ENCODE peak calls at places on chromosome 19, in four cellular contexts. One of them, this sample, is unnamed.

GRCh38 chr19:34416021-34416545 is 11.9 kb downstream of the PDCD2L start:
- DNase-seq in H1: no peak
- DNase-seq in GM12878: no peak
- DNase-seq in HepG2: no peak
- DNase-seq in this sample: no peak

GRCh38 chr19:33654840-33655508 is 33.2 kb downstream of the CHST8 start:
- DNase-seq in GM12878: no peak
- DNase-seq in H1: no peak
- DNase-seq in HepG2: no peak
- DNase-seq in this sample: no peak

GRCh38 chr19:16342002-16342715 is 17.5 kb downstream of the KLF2 start:
- DNase-seq in GM12878: peak
- DNase-seq in HepG2: no peak
- DNase-seq in H1: no peak
- DNase-seq in this sample: no peak

GRCh38 chr19:29858000-29858596 is 46.3 kb downstream of the CCNE1 start:
- DNase-seq in GM12878: no peak
- DNase-seq in HepG2: no peak
- DNase-seq in H1: peak
- DNase-seq in this sample: peak

GRCh38 chr19:14619404-14619803 is 36.5 kb downstream of the CLEC17A start:
- DNase-seq in HepG2: no peak
- DNase-seq in H1: no peak
- DNase-seq in GM12878: no peak
- DNase-seq in this sample: no peak

GRCh38 chr19:29934781-29935180 is 7.3 kb upstream of the URI1 start:
- DNase-seq in HepG2: no peak
- DNase-seq in H1: no peak
- DNase-seq in GM12878: no peak
- DNase-seq in this sample: no peak

GRCh38 chr19:28705008-28705407 is 507.9 kb downstream of the UQCRFS1 start:
- DNase-seq in HepG2: peak
- DNase-seq in H1: no peak
- DNase-seq in GM12878: no peak
- DNase-seq in this sample: no peak

GRCh38 chr19:23033721-23034120 is 30.7 kb upstream of the ZNF728 start:
- DNase-seq in HepG2: no peak
- DNase-seq in H1: peak
- DNase-seq in GM12878: no peak
- DNase-seq in this sample: no peak

GRCh38 chr19:13282486-13283065 is 132.4 kb downstream of the IER2 start:
- DNase-seq in HepG2: no peak
- DNase-seq in GM12878: no peak
- DNase-seq in H1: no peak
- DNase-seq in this sample: no peak

GRCh38 chr19:40508739-40509260 is 42.0 kb downstream of the SPTBN4 start:
- DNase-seq in GM12878: no peak
- DNase-seq in H1: no peak
- DNase-seq in HepG2: no peak
- DNase-seq in this sample: no peak

GRCh38 chr19:33639034-33639681 is 17.4 kb downstream of the CHST8 start:
- DNase-seq in H1: no peak
- DNase-seq in GM12878: no peak
- DNase-seq in HepG2: no peak
- DNase-seq in this sample: no peak

GRCh38 chr19:51407631-51408131 is 9.8 kb downstream of the SIGLEC10 start:
- DNase-seq in GM12878: no peak
- DNase-seq in HepG2: peak
- DNase-seq in H1: no peak
- DNase-seq in this sample: peak

GRCh38 chr19:11265785-11266236 is 3.5 kb upstream of the DOCK6 start:
- DNase-seq in GM12878: no peak
- DNase-seq in H1: no peak
- DNase-seq in HepG2: peak
- DNase-seq in this sample: no peak

GRCh38 chr19:11261902-11262839 is at the start of gene DOCK6:
- DNase-seq in HepG2: no peak
- DNase-seq in GM12878: no peak
- DNase-seq in H1: peak
- DNase-seq in this sample: peak

GRCh38 chr19:11265177-11265784 is 3.0 kb upstream of the DOCK6 start:
- DNase-seq in HepG2: no peak
- DNase-seq in H1: no peak
- DNase-seq in GM12878: no peak
- DNase-seq in this sample: no peak

GRCh38 chr19:11263726-11264125 is 1.4 kb upstream of the DOCK6 start:
- DNase-seq in GM12878: no peak
- DNase-seq in HepG2: no peak
- DNase-seq in H1: no peak
- DNase-seq in this sample: no peak

GRCh38 chr19:11264452-11265176 is 2.3 kb upstream of the DOCK6 start:
- DNase-seq in GM12878: peak
- DNase-seq in H1: peak
- DNase-seq in HepG2: peak
- DNase-seq in this sample: no peak
- TF ChIP-seq SP1 in GM12878: no peak
- TF ChIP-seq SP1 in H1: no peak
- TF ChIP-seq SP1 in HepG2: no peak
- TF ChIP-seq SP1 in this sample: no peak

GRCh38 chr19:4049432-4049831 is 17.3 kb downstream of the ZBTB7A start:
- DNase-seq in GM12878: no peak
- DNase-seq in HepG2: no peak
- DNase-seq in H1: no peak
- DNase-seq in this sample: no peak
- TF ChIP-seq SUZ12 in GM12878: no peak
- TF ChIP-seq SUZ12 in HepG2: no peak
- TF ChIP-seq SUZ12 in H1: no peak
- TF ChIP-seq SUZ12 in this sample: no peak

DNA sequence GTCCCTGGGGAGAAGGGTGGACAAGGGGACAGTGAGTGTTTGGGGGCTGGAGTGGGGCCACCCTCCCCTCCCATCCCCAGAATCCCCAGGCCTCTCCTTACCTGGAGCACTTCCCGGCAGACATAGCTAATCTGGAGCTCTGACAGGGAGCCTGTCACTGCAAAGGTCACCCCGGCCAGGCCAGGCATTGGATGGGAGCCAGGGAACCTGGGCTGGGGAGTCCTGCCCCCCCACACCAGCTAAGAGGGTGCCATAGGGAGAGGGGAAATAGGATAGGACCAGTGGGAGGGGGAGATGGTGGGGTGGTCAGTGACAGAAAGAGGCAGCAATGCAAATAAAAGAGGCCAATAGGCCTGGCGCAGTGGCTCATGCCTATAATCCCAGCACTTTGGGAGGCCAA is 3.5 kb downstream of the MAP4K1 start:
- DNase-seq in H1: no peak
- DNase-seq in GM12878: no peak
- DNase-seq in HepG2: no peak
- DNase-seq in this sample: no peak
- TF ChIP-seq SP1 in H1: no peak
- TF ChIP-seq SP1 in GM12878: no peak
- TF ChIP-seq SP1 in HepG2: no peak
- TF ChIP-seq SP1 in this sample: no peak

GRCh38 chr19:48284891-48285290 is 15.0 kb downstream of the ZNF114 start:
- DNase-seq in H1: no peak
- DNase-seq in GM12878: no peak
- DNase-seq in HepG2: no peak
- DNase-seq in this sample: no peak
- TF ChIP-seq SUZ12 in H1: no peak
- TF ChIP-seq SUZ12 in GM12878: no peak
- TF ChIP-seq SUZ12 in HepG2: no peak
- TF ChIP-seq SUZ12 in this sample: no peak

GRCh38 chr19:1665565-1666047 is 13.2 kb upstream of the TCF3 start:
- DNase-seq in GM12878: no peak
- DNase-seq in HepG2: no peak
- DNase-seq in H1: no peak
- DNase-seq in this sample: no peak
- TF ChIP-seq SP1 in GM12878: no peak
- TF ChIP-seq SP1 in HepG2: no peak
- TF ChIP-seq SP1 in H1: no peak
- TF ChIP-seq SP1 in this sample: no peak

GRCh38 chr19:7857727-7858701 is 16.2 kb downstream of the PRR36 start:
- DNase-seq in GM12878: no peak
- DNase-seq in HepG2: no peak
- DNase-seq in H1: peak
- DNase-seq in this sample: no peak

GRCh38 chr19:7853760-7854107 is 20.5 kb downstream of the PRR36 start:
- DNase-seq in GM12878: no peak
- DNase-seq in HepG2: no peak
- DNase-seq in H1: no peak
- DNase-seq in this sample: no peak

GRCh38 chr19:7855426-7856276 is 18.5 kb downstream of the PRR36 start:
- DNase-seq in GM12878: no peak
- DNase-seq in HepG2: no peak
- DNase-seq in H1: no peak
- DNase-seq in this sample: no peak

GRCh38 chr19:7856679-7857663 is 17.2 kb downstream of the PRR36 start:
- DNase-seq in HepG2: no peak
- DNase-seq in H1: no peak
- DNase-seq in GM12878: no peak
- DNase-seq in this sample: no peak

GRCh38 chr19:7856277-7856581 is 18.0 kb downstream of the PRR36 start:
- DNase-seq in HepG2: no peak
- DNase-seq in H1: no peak
- DNase-seq in GM12878: no peak
- DNase-seq in this sample: no peak
- TF ChIP-seq SUZ12 in HepG2: no peak
- TF ChIP-seq SUZ12 in H1: no peak
- TF ChIP-seq SUZ12 in GM12878: no peak
- TF ChIP-seq SUZ12 in this sample: no peak

DNA sequence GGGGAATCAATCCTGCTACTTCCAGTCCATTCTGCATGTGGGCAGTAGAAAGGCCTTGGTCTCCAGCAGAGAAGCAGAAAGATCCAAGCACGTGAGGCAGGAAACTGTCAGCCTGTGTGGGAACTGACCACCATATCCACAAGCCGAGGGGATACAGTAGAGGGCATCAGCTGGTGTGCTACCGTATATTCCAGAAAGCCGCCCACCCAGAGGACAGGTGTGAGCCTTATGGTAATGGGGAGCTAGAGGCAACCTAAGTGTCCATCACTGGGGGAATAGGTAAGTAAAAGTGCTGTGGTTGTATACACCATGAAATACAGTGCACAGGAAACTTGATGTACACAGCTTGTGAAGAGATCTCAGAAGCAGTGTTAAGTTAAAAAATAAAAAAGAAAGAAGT is 2.8 kb upstream of the IFNL1 start:
- DNase-seq in H1: no peak
- DNase-seq in HepG2: no peak
- DNase-seq in GM12878: no peak
- DNase-seq in this sample: no peak
- TF ChIP-seq SP1 in H1: no peak
- TF ChIP-seq SP1 in HepG2: no peak
- TF ChIP-seq SP1 in GM12878: no peak
- TF ChIP-seq SP1 in this sample: no peak